ENCODE peak calls at places on chromosome 10, in four cellular contexts. P is tibial nerve; X is A549; W is activated T-cell treated with anti-CD3 and anti-CD28 coated beads, Interleukin-2, amount 50 U/mL, for 4 hours. V is an unnamed sample.

GRCh38 chr10:124084693-124085092 is 8.7 kb downstream of the CHST15 start:
- DNase-seq in X (no peak), P (no peak), W (no peak), V (no peak)

GRCh38 chr10:91167406-91167805 is 53.1 kb upstream of the PCGF5 start:
- DNase-seq in P (no peak), X (no peak), W (no peak), V (no peak)

GRCh38 chr10:29761916-29762315 is 127.1 kb upstream of the SVIL start:
- DNase-seq in X (peak; percentile 36), P (no peak), W (no peak), V (no peak)

GRCh38 chr10:123381271-123381670 is 227.1 kb downstream of the BUB3 start:
- DNase-seq in X (no peak), W (no peak), P (no peak), V (no peak)

GRCh38 chr10:13317474-13317873 is 17.6 kb upstream of the PHYH start:
- DNase-seq in X (no peak), W (no peak), P (no peak), V (no peak)

GRCh38 chr10:128051548-128051947 is 74.7 kb downstream of the MKI67 start:
- DNase-seq in W (no peak), X (no peak), P (no peak), V (no peak)

GRCh38 chr10:132591166-132591971 is 53.8 kb downstream of the INPP5A start:
- DNase-seq in W (no peak), P (no peak), X (peak; percentile 74), V (no peak)

GRCh38 chr10:70508912-70509366 is 30.4 kb downstream of the PALD1 start:
- DNase-seq in P (peak; percentile 15), W (no peak), X (no peak), V (no peak)

GRCh38 chr10:116771101-116771705 is 28.8 kb upstream of the HSPA12A start:
- DNase-seq in P (peak; percentile 79), W (no peak), X (peak; percentile 68), V (no peak)

GRCh38 chr10:97129666-97130065 is 56.1 kb downstream of the SLIT1 start:
- DNase-seq in W (no peak), X (no peak), P (no peak), V (no peak)

V was measured in non-pigmented ciliary epithelial cell.